ENCODE peak calls at places on chromosomes 3 and 15, in six cellular contexts. D is upper lobe of left lung; B is thyroid gland; M is CD8-positive, alpha-beta T cell; L is CD4-positive, alpha-beta T cell; J is A549. W is an unnamed sample.

GRCh38 chr3:31462050-31462569 is 70.6 kb upstream of the STT3B start:
- DNase-seq in D (no peak), B (no peak), M (peak), L (peak), J (no peak), W (no peak)

GRCh38 chr15:61816856-61817255 is 243.4 kb downstream of the VPS13C start:
- DNase-seq in D (no peak), B (no peak), M (no peak), L (no peak), J (no peak), W (no peak)

GRCh38 chr3:64574194-64574593 is 113.6 kb downstream of the ADAMTS9 start:
- DNase-seq in D (no peak), B (no peak), M (no peak), L (no peak), J (no peak), W (no peak)

GRCh38 chr3:84893211-84893610 is 65.6 kb upstream of the CADM2 start:
- DNase-seq in D (no peak), B (no peak), M (no peak), L (no peak), J (no peak), W (no peak)

GRCh38 chr3:24318668-24319287 is 175.9 kb downstream of the THRB start:
- DNase-seq in D (no peak), B (no peak), M (no peak), L (no peak), J (peak), W (no peak)

GRCh38 chr3:70526966-70527515 is 214.6 kb upstream of the MDFIC2 start:
- DNase-seq in D (no peak), B (no peak), M (no peak), L (no peak), J (no peak), W (no peak)

GRCh38 chr3:72938471-72939265 is 50.8 kb downstream of the GXYLT2 start:
- DNase-seq in D (peak), B (no peak), M (no peak), L (no peak), J (peak), W (peak)

GRCh38 chr3:127392146-127392470 is 104.3 kb upstream of the PRR20G start:
- DNase-seq in D (no peak), B (no peak), M (no peak), L (no peak), J (no peak), W (no peak)

GRCh38 chr3:61574854-61575253 is 13.5 kb downstream of the PTPRG start:
- DNase-seq in D (no peak), B (no peak), M (no peak), L (no peak), J (no peak), W (no peak)

GRCh38 chr3:176584413-176585176 is 612.7 kb downstream of the TBL1XR1 start:
- DNase-seq in D (no peak), B (no peak), M (no peak), L (no peak), J (no peak), W (no peak)

GRCh38 chr3:176579741-176580185 is 617.5 kb downstream of the TBL1XR1 start:
- DNase-seq in D (no peak), B (no peak), M (no peak), L (no peak), J (no peak), W (no peak)

GRCh38 chr3:176578316-176578715 is 619.0 kb downstream of the TBL1XR1 start:
- DNase-seq in D (no peak), B (no peak), M (no peak), L (no peak), J (no peak), W (no peak)

GRCh38 chr3:176577462-176577861 is 619.8 kb downstream of the TBL1XR1 start:
- DNase-seq in D (no peak), B (peak), M (no peak), L (no peak), J (no peak), W (no peak)

GRCh38 chr3:176581589-176581988 is 615.7 kb downstream of the TBL1XR1 start:
- DNase-seq in D (no peak), B (no peak), M (no peak), L (no peak), J (no peak), W (no peak)
- TF ChIP-seq CTCF in D (no peak), B (no peak), M (no peak), L (no peak), J (no peak), W (no peak)

GRCh38 chr3:30282052-30282708 is 324.2 kb upstream of the TGFBR2 start:
- DNase-seq in D (no peak), B (no peak), M (no peak), L (no peak), J (peak), W (no peak)
- TF ChIP-seq CTCF in D (no peak), B (no peak), M (no peak), L (no peak), J (no peak), W (no peak)

GRCh38 chr3:198027045-198027798 is 67.2 kb downstream of the LMLN start:
- DNase-seq in D (no peak), B (no peak), M (no peak), L (no peak), J (no peak), W (no peak)

GRCh38 chr3:198028718-198029117 is 68.7 kb downstream of the LMLN start:
- DNase-seq in D (no peak), B (no peak), M (no peak), L (no peak), J (no peak), W (no peak)

GRCh38 chr3:198022604-198023003 is 62.6 kb downstream of the LMLN start:
- DNase-seq in D (no peak), B (no peak), M (no peak), L (no peak), J (no peak), W (no peak)

GRCh38 chr3:198027799-198028390 is 67.9 kb downstream of the LMLN start:
- DNase-seq in D (no peak), B (no peak), M (no peak), L (no peak), J (no peak), W (no peak)

GRCh38 chr3:198025644-198026043 is 65.6 kb downstream of the LMLN start:
- DNase-seq in D (no peak), B (no peak), M (no peak), L (no peak), J (no peak), W (no peak)
- TF ChIP-seq CTCF in D (no peak), B (no peak), M (no peak), L (no peak), J (no peak), W (no peak)

GRCh38 chr15:85477061-85477460 is 96.7 kb downstream of the AKAP13 start:
- DNase-seq in D (no peak), B (no peak), M (no peak), L (no peak), J (no peak), W (no peak)

GRCh38 chr15:85479071-85479647 is 98.8 kb downstream of the AKAP13 start:
- DNase-seq in D (no peak), B (no peak), M (no peak), L (no peak), J (no peak), W (no peak)

GRCh38 chr15:85475711-85476110 is 95.3 kb downstream of the AKAP13 start:
- DNase-seq in D (no peak), B (no peak), M (no peak), L (no peak), J (no peak), W (no peak)

GRCh38 chr15:85475317-85475701 is 94.9 kb downstream of the AKAP13 start:
- DNase-seq in D (no peak), B (no peak), M (no peak), L (no peak), J (no peak), W (no peak)

GRCh38 chr15:85477730-85478129 is 97.3 kb downstream of the AKAP13 start:
- DNase-seq in D (no peak), B (peak), M (no peak), L (no peak), J (peak), W (no peak)
- TF ChIP-seq CTCF in D (no peak), B (no peak), M (no peak), L (no peak), J (no peak), W (no peak)